ENCODE peak calls at places on chromosomes 2 and 18, in five cellular contexts. S is A549, H is psoas muscle, C is prostate gland, Q is tibial artery. N is an unnamed sample.

GRCh38 chr18:62325806-62326645 is 916 bp downstream of the TNFRSF11A start:
- DNase-seq in S (peak), H (no peak), C (peak), Q (no peak), N (no peak)

GRCh38 chr2:174023591-174024523 is 58.7 kb upstream of the SP3 start:
- DNase-seq in S (no peak), H (peak), C (peak), Q (peak), N (no peak)

GRCh38 chr2:218448934-218449333 is 30.0 kb downstream of the VIL1 start:
- DNase-seq in S (peak), H (no peak), C (no peak), Q (no peak), N (no peak)

GRCh38 chr2:223563462-223563861 is 38.7 kb downstream of the SCG2 start:
- DNase-seq in S (peak), H (no peak), C (no peak), Q (no peak), N (no peak)

GRCh38 chr2:192228685-192229084 is 34.0 kb upstream of the TMEFF2 start:
- DNase-seq in S (no peak), H (no peak), C (no peak), Q (no peak), N (no peak)

GRCh38 chr2:86621290-86621943 is 2.2 kb downstream of the RNF103 start:
- DNase-seq in S (no peak), H (no peak), C (no peak), Q (no peak), N (no peak)

GRCh38 chr2:174138161-174138560 is 110.2 kb downstream of the OLA1 start:
- DNase-seq in S (peak), H (no peak), C (no peak), Q (no peak), N (no peak)

GRCh38 chr18:70555046-70555445 is 266.2 kb downstream of the SOCS6 start:
- DNase-seq in S (no peak), H (no peak), C (no peak), Q (no peak), N (no peak)

GRCh38 chr2:136057802-136058140 is 60.2 kb downstream of the CXCR4 start:
- DNase-seq in S (no peak), H (no peak), C (no peak), Q (no peak), N (no peak)

GRCh38 chr2:11716689-11717321 is 29.6 kb upstream of the LPIN1 start:
- DNase-seq in S (no peak), H (no peak), C (no peak), Q (no peak), N (no peak)

GRCh38 chr2:43689999-43690398 is 13.8 kb upstream of the C1GALT1C1L start:
- DNase-seq in S (no peak), H (no peak), C (no peak), Q (no peak), N (no peak)

GRCh38 chr18:54786211-54786610 is 42.1 kb upstream of the RAB27B start:
- DNase-seq in S (no peak), H (no peak), C (no peak), Q (no peak), N (no peak)

GRCh38 chr2:65662654-65663432 is 230.4 kb upstream of the SPRED2 start:
- DNase-seq in S (no peak), H (no peak), C (no peak), Q (no peak), N (peak)

GRCh38 chr2:100262555-100263320 is 59.6 kb downstream of the LONRF2 start:
- DNase-seq in S (peak), H (peak), C (peak), Q (peak), N (no peak)

GRCh38 chr2:172998547-172998946 is 77.1 kb upstream of the MAP3K20 start:
- DNase-seq in S (no peak), H (no peak), C (no peak), Q (no peak), N (no peak)

GRCh38 chr18:59900222-59901128 is 679 bp downstream of the PMAIP1 start:
- DNase-seq in S (no peak), H (no peak), C (peak), Q (no peak), N (no peak)

GRCh38 chr18:55421612-55422381 is 166.2 kb downstream of the TCF4 start:
- DNase-seq in S (no peak), H (no peak), C (peak), Q (no peak), N (no peak)

GRCh38 chr18:66439207-66439606 is 164.7 kb downstream of the CDH19 start:
- DNase-seq in S (no peak), H (no peak), C (no peak), Q (no peak), N (no peak)

GRCh38 chr2:181985632-181986205 is at the start of gene PPP1R1C:
- DNase-seq in S (no peak), H (no peak), C (no peak), Q (no peak), N (no peak)

GRCh38 chr2:168194784-168195522 is 52.4 kb downstream of the STK39 start:
- DNase-seq in S (no peak), H (no peak), C (no peak), Q (no peak), N (no peak)

GRCh38 chr2:27118525-27119329 is at the start of gene CGREF1:
- DNase-seq in S (peak), H (no peak), C (no peak), Q (no peak), N (no peak)

GRCh38 chr18:75478996-75479870 is 51.7 kb upstream of the SMIM21 start:
- DNase-seq in S (peak), H (no peak), C (no peak), Q (no peak), N (no peak)

GRCh38 chr2:182784777-182785176 is 68.7 kb downstream of the DNAJC10 start:
- DNase-seq in S (no peak), H (no peak), C (no peak), Q (no peak), N (no peak)

GRCh38 chr2:227456772-227457171 is 15.2 kb upstream of the AGFG1 start:
- DNase-seq in S (no peak), H (no peak), C (no peak), Q (no peak), N (no peak)

GRCh38 chr2:156399224-156399949 is 36.8 kb upstream of the GPD2 start:
- DNase-seq in S (peak), H (no peak), C (peak), Q (no peak), N (no peak)

GRCh38 chr2:190765386-190766173 is 115.0 kb upstream of the GLS start:
- DNase-seq in S (no peak), H (no peak), C (no peak), Q (no peak), N (peak)

GRCh38 chr2:105775809-105776559 is 31.3 kb downstream of the NCK2 start:
- DNase-seq in S (no peak), H (no peak), C (no peak), Q (no peak), N (no peak)

GRCh38 chr2:148508878-148509702 is 135.5 kb upstream of the EPC2 start:
- DNase-seq in S (peak), H (peak), C (peak), Q (peak), N (peak)

GRCh38 chr2:239093956-239094355 is 246.1 kb downstream of the TWIST2 start:
- DNase-seq in S (no peak), H (no peak), C (no peak), Q (no peak), N (no peak)

GRCh38 chr2:183059561-183059960 is 19.0 kb upstream of the DUSP19 start:
- DNase-seq in S (peak), H (no peak), C (no peak), Q (no peak), N (peak)

GRCh38 chr2:19456695-19457094 is 98.3 kb upstream of the OSR1 start:
- DNase-seq in S (no peak), H (no peak), C (no peak), Q (no peak), N (no peak)

GRCh38 chr2:173568054-173568453 is 213.4 kb downstream of the CDCA7 start:
- DNase-seq in S (no peak), H (peak), C (no peak), Q (no peak), N (no peak)

GRCh38 chr2:12965540-12966269 is 249.0 kb downstream of the TRIB2 start:
- DNase-seq in S (no peak), H (no peak), C (no peak), Q (no peak), N (no peak)

GRCh38 chr2:203544402-203544801 is 9.3 kb upstream of the RAPH1 start:
- DNase-seq in S (no peak), H (no peak), C (no peak), Q (no peak), N (no peak)

GRCh38 chr2:118443596-118443995 is 355.3 kb downstream of the INSIG2 start:
- DNase-seq in S (no peak), H (no peak), C (no peak), Q (no peak), N (peak)

GRCh38 chr2:141438536-141438935 is 692.3 kb downstream of the LRP1B start:
- DNase-seq in S (no peak), H (no peak), C (no peak), Q (no peak), N (no peak)

GRCh38 chr2:173193925-173194324 is 118.3 kb downstream of the MAP3K20 start:
- DNase-seq in S (no peak), H (no peak), C (no peak), Q (no peak), N (no peak)

GRCh38 chr2:72573232-72573631 is 252.6 kb downstream of the EXOC6B start:
- DNase-seq in S (no peak), H (no peak), C (no peak), Q (no peak), N (no peak)

DNA sequence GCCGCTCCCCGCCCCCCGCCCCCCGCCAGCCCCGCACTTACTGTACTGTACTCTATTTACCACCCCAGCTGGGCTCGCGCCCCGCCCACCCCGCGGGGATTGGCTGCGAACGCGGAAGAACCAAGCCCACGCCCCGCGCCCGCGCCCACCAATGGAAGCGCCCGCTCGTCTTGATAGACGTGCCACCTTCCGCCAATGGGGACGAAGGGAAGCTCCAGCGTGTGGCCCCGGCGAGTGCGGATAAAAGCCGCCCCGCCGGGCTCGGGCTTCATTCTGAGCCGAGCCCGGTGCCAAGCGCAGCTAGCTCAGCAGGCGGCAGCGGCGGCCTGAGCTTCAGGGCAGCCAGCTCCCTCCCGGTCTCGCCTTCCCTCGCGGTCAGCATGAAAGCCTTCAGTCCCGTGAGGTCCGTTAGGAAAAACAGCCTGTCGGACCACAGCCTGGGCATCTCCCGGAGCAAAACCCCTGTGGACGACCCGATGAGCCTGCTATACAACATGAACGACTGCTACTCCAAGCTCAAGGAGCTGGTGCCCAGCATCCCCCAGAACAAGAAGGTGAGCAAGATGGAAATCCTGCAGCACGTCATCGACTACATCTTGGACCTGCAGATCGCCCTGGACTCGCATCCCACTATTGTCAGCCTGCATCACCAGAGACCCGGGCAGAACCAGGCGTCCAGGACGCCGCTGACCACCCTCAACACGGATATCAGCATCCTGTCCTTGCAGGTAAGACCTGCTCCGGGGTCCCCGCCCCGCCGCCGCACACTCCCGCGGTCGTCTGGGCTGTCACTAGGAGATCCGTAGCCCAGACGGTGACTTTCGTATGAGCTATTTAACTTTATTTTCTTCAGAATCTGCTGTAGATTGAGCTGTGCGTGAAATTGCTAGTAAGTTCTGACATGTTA is at the start of gene ID2:
- DNase-seq in S (peak), H (peak), C (peak), Q (peak), N (peak)
- TF ChIP-seq CTCF in S (no peak), H (no peak), C (no peak), Q (no peak), N (no peak)

GRCh38 chr2:70340921-70341765 is 39.3 kb upstream of the FAM136A start:
- DNase-seq in S (peak), H (no peak), C (peak), Q (no peak), N (no peak)
- TF ChIP-seq CTCF in S (peak), H (peak), C (peak), Q (peak), N (peak)

DNA sequence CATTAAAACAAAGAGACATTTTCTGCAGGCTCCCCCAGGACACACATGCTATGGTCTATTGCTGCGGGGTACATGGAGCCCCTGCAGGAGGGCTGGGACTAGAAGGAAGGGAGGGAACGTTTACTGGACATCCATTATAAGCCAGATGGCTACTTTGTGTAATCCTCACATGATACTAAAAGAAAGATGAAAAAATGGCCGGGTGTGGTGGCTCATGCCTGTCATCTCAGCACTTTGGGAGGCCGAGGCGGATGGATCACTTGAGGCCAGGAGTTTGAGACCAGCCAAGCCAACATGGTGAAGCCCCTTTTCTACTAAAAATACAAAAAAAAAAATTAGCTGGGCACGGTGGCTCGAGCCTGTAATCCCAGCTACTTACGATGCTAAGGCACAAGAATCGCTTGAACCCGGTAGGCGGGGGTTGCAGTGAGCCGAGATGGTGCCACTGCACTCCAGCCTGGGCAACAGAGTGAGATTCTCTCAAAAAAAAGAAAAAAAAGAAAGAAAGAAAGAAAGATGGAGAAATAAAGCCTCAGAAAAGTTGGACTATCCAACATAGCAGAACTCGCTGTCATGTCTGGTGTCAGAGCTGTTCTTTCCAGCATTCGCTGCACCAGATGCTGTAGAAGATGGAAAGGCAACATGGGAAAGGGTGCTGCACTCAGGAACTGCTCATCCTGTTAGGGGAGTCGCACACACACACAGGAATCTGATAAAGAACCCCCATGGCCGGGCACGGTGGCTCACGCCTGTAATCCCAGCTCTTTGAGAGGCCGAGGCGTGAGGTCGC is 7.8 kb upstream of the MYCN start:
- DNase-seq in S (no peak), H (no peak), C (no peak), Q (no peak), N (no peak)
- TF ChIP-seq CTCF in S (no peak), H (no peak), C (no peak), Q (no peak), N (no peak)

DNA sequence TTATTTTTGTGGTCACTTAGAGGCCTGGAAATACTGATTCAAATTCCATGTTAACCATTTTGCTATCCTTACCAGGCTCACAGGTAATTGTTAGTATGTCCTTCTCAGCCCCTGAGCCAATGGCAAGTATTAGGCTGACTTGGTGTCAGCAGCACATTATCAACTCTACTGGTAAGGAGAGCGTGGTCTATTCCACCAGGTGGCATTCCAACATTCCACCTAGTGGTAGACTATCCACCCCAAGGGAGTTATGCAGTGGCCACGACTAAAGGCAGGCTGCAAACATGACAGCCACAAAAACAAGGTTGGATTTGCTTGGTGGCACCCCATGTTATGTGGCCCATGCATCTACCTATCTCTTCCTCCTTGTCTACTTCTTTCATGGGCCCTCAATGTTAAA is 31.8 kb upstream of the GCC2 start:
- DNase-seq in S (no peak), H (no peak), C (no peak), Q (no peak), N (no peak)
- TF ChIP-seq CTCF in S (peak), H (no peak), C (no peak), Q (no peak), N (no peak)

GRCh38 chr2:120777170-120777751 is 41.6 kb downstream of the GLI2 start:
- DNase-seq in S (no peak), H (no peak), C (no peak), Q (no peak), N (no peak)

GRCh38 chr2:120777787-120778186 is 42.1 kb downstream of the GLI2 start:
- DNase-seq in S (no peak), H (no peak), C (no peak), Q (no peak), N (no peak)

GRCh38 chr2:120780402-120780801 is 44.7 kb downstream of the GLI2 start:
- DNase-seq in S (no peak), H (no peak), C (peak), Q (no peak), N (no peak)

GRCh38 chr2:120778244-120778643 is 42.6 kb downstream of the GLI2 start:
- DNase-seq in S (no peak), H (no peak), C (no peak), Q (no peak), N (no peak)

DNA sequence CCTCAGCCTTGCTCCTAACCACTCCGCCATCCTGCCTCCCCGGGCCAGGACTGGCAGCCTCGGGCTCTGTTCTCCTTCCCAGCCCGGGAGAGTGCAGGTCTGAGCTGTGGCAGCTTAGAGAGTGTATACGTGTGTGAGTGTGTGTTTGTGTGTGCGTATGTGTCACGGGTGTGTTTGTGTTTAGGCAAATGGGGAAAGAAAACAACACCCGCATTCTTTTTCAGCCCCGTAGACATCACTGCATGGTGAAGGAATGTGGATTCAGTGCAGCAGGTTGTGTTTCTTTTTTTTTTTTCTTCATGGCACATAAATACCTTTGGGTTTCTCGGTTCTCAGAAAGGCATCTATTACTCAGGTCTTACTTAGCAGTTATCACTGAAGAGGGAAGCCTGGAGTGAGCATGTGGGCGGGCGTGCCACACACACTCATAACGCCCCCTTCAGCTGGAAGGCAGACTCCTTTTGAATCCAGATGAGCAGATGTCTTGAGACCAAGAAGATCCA is 44.2 kb downstream of the GLI2 start:
- DNase-seq in S (no peak), H (no peak), C (no peak), Q (no peak), N (peak)
- TF ChIP-seq CTCF in S (no peak), H (no peak), C (no peak), Q (no peak), N (peak)

GRCh38 chr2:57549642-57550102 is 496.9 kb upstream of the VRK2 start:
- DNase-seq in S (peak), H (no peak), C (no peak), Q (no peak), N (no peak)
- TF ChIP-seq CTCF in S (peak), H (no peak), C (no peak), Q (no peak), N (peak)

DNA sequence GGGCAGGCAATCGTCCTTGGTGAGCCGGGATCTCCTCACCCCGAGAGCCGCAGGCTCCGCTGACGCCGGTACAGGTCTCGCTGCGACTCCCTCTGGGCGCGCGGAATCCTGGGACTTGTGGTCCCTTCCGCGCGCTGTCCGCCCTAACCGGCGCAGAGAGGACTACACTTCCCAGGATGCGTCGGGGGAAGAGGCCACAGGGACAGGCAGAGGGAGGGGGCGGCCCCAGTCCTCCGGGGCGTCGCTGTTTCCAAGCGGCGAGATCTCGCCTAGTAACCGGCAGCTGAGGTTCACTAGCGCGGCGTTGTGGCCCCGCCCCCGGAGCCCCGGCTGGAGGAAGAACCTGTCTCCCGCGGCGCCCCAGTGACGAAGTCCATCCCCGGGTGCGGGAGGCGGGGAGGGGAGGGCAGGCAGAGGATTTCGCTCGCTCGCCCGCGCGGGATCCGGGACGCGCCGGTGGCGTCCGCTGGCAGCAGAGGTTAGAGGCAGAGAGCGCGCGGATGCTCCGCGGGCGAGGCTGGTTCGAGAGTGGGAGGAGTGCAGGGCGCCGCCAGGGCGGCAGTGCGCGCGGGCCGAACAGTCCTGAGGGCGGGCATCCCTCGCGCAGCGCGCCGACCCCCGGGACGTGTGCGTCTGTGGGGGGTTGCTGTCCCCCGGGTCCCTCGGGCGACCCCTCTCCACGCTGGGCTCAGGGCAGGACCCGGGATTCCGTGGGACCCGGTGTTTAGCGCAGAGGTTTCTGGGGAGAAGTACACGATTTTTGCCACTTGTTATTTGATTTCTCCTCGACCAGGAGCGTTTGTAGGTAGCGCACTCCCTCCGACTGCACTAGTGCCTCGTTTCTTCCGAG is at the start of gene EML6:
- DNase-seq in S (peak), H (peak), C (peak), Q (peak), N (peak)
- TF ChIP-seq CTCF in S (peak), H (peak), C (peak), Q (peak), N (peak)

N was measured in AG04449.